ENCODE peak calls at places on chromosome 14, in seven cellular contexts. One of them, this sample, is unnamed.
A peak's percentile ranks its signal among the peaks of the same experiment; 100 is the strongest.

GRCh38 chr14:24613241-24613640 is 3.8 kb upstream of the GZMH start:
- DNase-seq in neural progenitor cell: no peak
- DNase-seq in psoas muscle: no peak
- DNase-seq in head of caudate nucleus: no peak
- DNase-seq in dorsolateral prefrontal cortex: no peak
- DNase-seq in non-pigmented ciliary epithelial cell: no peak
- DNase-seq in CD8-positive, alpha-beta memory T cell: no peak
- DNase-seq in this sample: no peak

GRCh38 chr14:61535032-61535431 is 160.3 kb upstream of the HIF1A start:
- DNase-seq in neural progenitor cell: no peak
- DNase-seq in psoas muscle: no peak
- DNase-seq in head of caudate nucleus: no peak
- DNase-seq in dorsolateral prefrontal cortex: no peak
- DNase-seq in non-pigmented ciliary epithelial cell: no peak
- DNase-seq in CD8-positive, alpha-beta memory T cell: no peak
- DNase-seq in this sample: no peak

GRCh38 chr14:52413729-52414453 is 99.8 kb downstream of the PTGER2 start:
- DNase-seq in neural progenitor cell: no peak
- DNase-seq in psoas muscle: no peak
- DNase-seq in head of caudate nucleus: no peak
- DNase-seq in dorsolateral prefrontal cortex: no peak
- DNase-seq in non-pigmented ciliary epithelial cell: no peak
- DNase-seq in CD8-positive, alpha-beta memory T cell: no peak
- DNase-seq in this sample: no peak

GRCh38 chr14:68795602-68796417 is 2.9 kb upstream of the ZFP36L1 start:
- DNase-seq in neural progenitor cell: peak; percentile 88
- DNase-seq in psoas muscle: peak; percentile 93
- DNase-seq in head of caudate nucleus: peak; percentile 64
- DNase-seq in dorsolateral prefrontal cortex: no peak
- DNase-seq in non-pigmented ciliary epithelial cell: no peak
- DNase-seq in CD8-positive, alpha-beta memory T cell: peak; percentile 88
- DNase-seq in this sample: peak; percentile 78

GRCh38 chr14:95015046-95015445 is 142.3 kb downstream of the DICER1 start:
- DNase-seq in neural progenitor cell: no peak
- DNase-seq in psoas muscle: no peak
- DNase-seq in head of caudate nucleus: no peak
- DNase-seq in dorsolateral prefrontal cortex: no peak
- DNase-seq in non-pigmented ciliary epithelial cell: no peak
- DNase-seq in CD8-positive, alpha-beta memory T cell: no peak
- DNase-seq in this sample: no peak

GRCh38 chr14:104387000-104387384 is 192.6 kb upstream of the C14orf180 start:
- DNase-seq in neural progenitor cell: no peak
- DNase-seq in psoas muscle: no peak
- DNase-seq in head of caudate nucleus: peak; percentile 0
- DNase-seq in dorsolateral prefrontal cortex: no peak
- DNase-seq in non-pigmented ciliary epithelial cell: no peak
- DNase-seq in CD8-positive, alpha-beta memory T cell: no peak
- DNase-seq in this sample: no peak

GRCh38 chr14:93788557-93789365 is 476 bp upstream of the PRIMA1 start:
- DNase-seq in neural progenitor cell: peak; percentile 80
- DNase-seq in psoas muscle: no peak
- DNase-seq in head of caudate nucleus: peak; percentile 81
- DNase-seq in dorsolateral prefrontal cortex: peak; percentile 44
- DNase-seq in non-pigmented ciliary epithelial cell: no peak
- DNase-seq in CD8-positive, alpha-beta memory T cell: no peak
- DNase-seq in this sample: no peak

GRCh38 chr14:58572092-58572853 is 65.5 kb upstream of the DACT1 start:
- DNase-seq in neural progenitor cell: peak; percentile 9
- DNase-seq in psoas muscle: no peak
- DNase-seq in head of caudate nucleus: peak; percentile 32
- DNase-seq in dorsolateral prefrontal cortex: no peak
- DNase-seq in non-pigmented ciliary epithelial cell: peak; percentile 34
- DNase-seq in CD8-positive, alpha-beta memory T cell: peak; percentile 21
- DNase-seq in this sample: no peak

GRCh38 chr14:77094672-77095284 is 3.3 kb upstream of the CIPC start:
- DNase-seq in neural progenitor cell: peak; percentile 90
- DNase-seq in psoas muscle: peak; percentile 86
- DNase-seq in head of caudate nucleus: peak; percentile 84
- DNase-seq in dorsolateral prefrontal cortex: peak; percentile 76
- DNase-seq in non-pigmented ciliary epithelial cell: peak; percentile 48
- DNase-seq in CD8-positive, alpha-beta memory T cell: peak; percentile 64
- DNase-seq in this sample: peak; percentile 81

GRCh38 chr14:51653096-51653814 is 1.5 kb downstream of the FRMD6 start:
- DNase-seq in neural progenitor cell: peak; percentile 53
- DNase-seq in psoas muscle: no peak
- DNase-seq in head of caudate nucleus: no peak
- DNase-seq in dorsolateral prefrontal cortex: no peak
- DNase-seq in non-pigmented ciliary epithelial cell: peak; percentile 43
- DNase-seq in CD8-positive, alpha-beta memory T cell: peak; percentile 14
- DNase-seq in this sample: no peak

GRCh38 chr14:23725980-23726746 is 90.0 kb downstream of the DHRS2 start:
- DNase-seq in neural progenitor cell: no peak
- DNase-seq in psoas muscle: no peak
- DNase-seq in head of caudate nucleus: no peak
- DNase-seq in dorsolateral prefrontal cortex: no peak
- DNase-seq in non-pigmented ciliary epithelial cell: no peak
- DNase-seq in CD8-positive, alpha-beta memory T cell: no peak
- DNase-seq in this sample: no peak

GRCh38 chr14:22753586-22753985 is 12.9 kb upstream of the OXA1L start:
- DNase-seq in neural progenitor cell: no peak
- DNase-seq in psoas muscle: no peak
- DNase-seq in head of caudate nucleus: no peak
- DNase-seq in dorsolateral prefrontal cortex: no peak
- DNase-seq in non-pigmented ciliary epithelial cell: no peak
- DNase-seq in CD8-positive, alpha-beta memory T cell: no peak
- DNase-seq in this sample: no peak

GRCh38 chr14:92121207-92121669 is 268 bp downstream of the NDUFB1 start:
- DNase-seq in neural progenitor cell: peak; percentile 57
- DNase-seq in psoas muscle: peak; percentile 80
- DNase-seq in head of caudate nucleus: peak; percentile 45
- DNase-seq in dorsolateral prefrontal cortex: no peak
- DNase-seq in non-pigmented ciliary epithelial cell: no peak
- DNase-seq in CD8-positive, alpha-beta memory T cell: no peak
- DNase-seq in this sample: no peak

GRCh38 chr14:67514650-67515385 is 18.3 kb upstream of the PLEKHH1 start:
- DNase-seq in neural progenitor cell: peak; percentile 70
- DNase-seq in psoas muscle: peak; percentile 66
- DNase-seq in head of caudate nucleus: peak; percentile 75
- DNase-seq in dorsolateral prefrontal cortex: no peak
- DNase-seq in non-pigmented ciliary epithelial cell: no peak
- DNase-seq in CD8-positive, alpha-beta memory T cell: peak; percentile 54
- DNase-seq in this sample: peak; percentile 32

GRCh38 chr14:22489957-22490950 is 98.8 kb downstream of the DAD1 start:
- DNase-seq in neural progenitor cell: no peak
- DNase-seq in psoas muscle: no peak
- DNase-seq in head of caudate nucleus: peak; percentile 39
- DNase-seq in dorsolateral prefrontal cortex: no peak
- DNase-seq in non-pigmented ciliary epithelial cell: no peak
- DNase-seq in CD8-positive, alpha-beta memory T cell: no peak
- DNase-seq in this sample: no peak

GRCh38 chr14:53460544-53460943 is 307.4 kb upstream of the DDHD1 start:
- DNase-seq in neural progenitor cell: no peak
- DNase-seq in psoas muscle: no peak
- DNase-seq in head of caudate nucleus: no peak
- DNase-seq in dorsolateral prefrontal cortex: no peak
- DNase-seq in non-pigmented ciliary epithelial cell: no peak
- DNase-seq in CD8-positive, alpha-beta memory T cell: no peak
- DNase-seq in this sample: no peak

GRCh38 chr14:95040723-95041476 is 116.4 kb downstream of the DICER1 start:
- DNase-seq in neural progenitor cell: no peak
- DNase-seq in psoas muscle: no peak
- DNase-seq in head of caudate nucleus: no peak
- DNase-seq in dorsolateral prefrontal cortex: peak; percentile 18
- DNase-seq in non-pigmented ciliary epithelial cell: no peak
- DNase-seq in CD8-positive, alpha-beta memory T cell: no peak
- DNase-seq in this sample: no peak

This sample was measured in K562.